ENCODE peak calls at places on chromosome 17, in nine cellular contexts. A is activated CD4-positive, alpha-beta T cell treated with anti-CD3 and anti-CD28 coated beads, Interleukin-2, amount 10 ng/mL, durations not matched to agents 7 days and 5 days; G is Right ventricle myocardium superior; W is testis; U is hippocampal formation; P is foreskin fibroblast; J is naive thymus-derived CD8-positive, alpha-beta T cell; M is naive B cell; D is pulmonary artery endothelial cell. S is an unnamed sample.

GRCh38 chr17:55622547-55622946 is 100.1 kb downstream of the TMEM100 start:
- DNase-seq in A (no peak), W (no peak), M (no peak), U (no peak), G (no peak), J (no peak), D (no peak), P (no peak), S (no peak)

GRCh38 chr17:19354123-19354522 is 8.4 kb downstream of the B9D1 start:
- DNase-seq in D (no peak), M (no peak), P (peak), W (no peak), J (no peak), U (no peak), A (no peak), G (no peak), S (no peak)

GRCh38 chr17:77748436-77748835 is 210.1 kb upstream of the TNRC6C start:
- DNase-seq in M (no peak), P (no peak), W (no peak), G (no peak), D (no peak), A (no peak), U (no peak), J (no peak), S (no peak)

GRCh38 chr17:32491371-32492280 is 4.8 kb downstream of the CDK5R1 start:
- DNase-seq in P (no peak), A (no peak), J (no peak), U (no peak), M (no peak), G (no peak), W (no peak), D (no peak), S (no peak)

GRCh38 chr17:78202666-78203065 is 11.4 kb upstream of the BIRC5 start:
- DNase-seq in J (no peak), G (no peak), U (no peak), M (no peak), W (no peak), A (no peak), D (no peak), P (no peak), S (no peak)

GRCh38 chr17:68961204-68961893 is 6.2 kb upstream of the ABCA8 start:
- DNase-seq in M (no peak), D (no peak), G (peak), J (no peak), P (peak), W (no peak), U (no peak), A (no peak), S (peak)

GRCh38 chr17:61405047-61405685 is 5.5 kb downstream of the TBX2 start:
- DNase-seq in J (no peak), W (no peak), U (no peak), G (peak), A (no peak), D (no peak), M (no peak), P (no peak), S (no peak)

GRCh38 chr17:34371405-34371804 is 8.4 kb upstream of the CCL1 start:
- DNase-seq in P (no peak), D (no peak), G (no peak), W (no peak), J (no peak), U (no peak), A (no peak), M (no peak), S (no peak)

GRCh38 chr17:4409659-4410058 is 24.1 kb upstream of the SPNS3 start:
- DNase-seq in G (no peak), W (no peak), U (no peak), A (no peak), P (peak), J (no peak), D (no peak), M (no peak), S (no peak)

GRCh38 chr17:21245703-21246102 is 7.5 kb downstream of the NATD1 start:
- DNase-seq in U (no peak), M (no peak), G (peak), W (no peak), A (no peak), D (no peak), P (no peak), J (no peak), S (no peak)

GRCh38 chr17:79747508-79748295 is 17.0 kb downstream of the ENPP7 start:
- DNase-seq in M (no peak), A (no peak), D (no peak), W (peak), G (no peak), U (no peak), J (no peak), P (no peak), S (no peak)

GRCh38 chr17:78019367-78019975 is 61.0 kb downstream of the TNRC6C start:
- DNase-seq in W (no peak), P (peak), U (no peak), J (no peak), M (no peak), G (no peak), A (no peak), D (no peak), S (peak)

GRCh38 chr17:16100737-16101400 is 101.2 kb downstream of the TTC19 start:
- DNase-seq in U (no peak), G (no peak), M (no peak), D (no peak), J (no peak), W (no peak), A (no peak), P (no peak), S (no peak)

GRCh38 chr17:58302171-58302918 is 21.6 kb upstream of the MPO start:
- DNase-seq in U (no peak), D (no peak), M (no peak), G (peak), J (no peak), P (no peak), A (no peak), W (no peak), S (no peak)

GRCh38 chr17:49132699-49133364 is at the start of gene B4GALNT2:
- DNase-seq in D (no peak), P (no peak), M (peak), U (no peak), G (no peak), J (no peak), W (peak), A (peak), S (no peak)

GRCh38 chr17:81877569-81877968 is 6.4 kb upstream of the ARHGDIA start:
- DNase-seq in P (no peak), W (no peak), J (no peak), G (no peak), U (no peak), A (no peak), M (no peak), D (no peak), S (no peak)

GRCh38 chr17:82083533-82084359 is 14.3 kb downstream of the FASN start:
- DNase-seq in W (no peak), G (no peak), P (no peak), J (no peak), A (no peak), M (no peak), U (no peak), D (no peak), S (no peak)

GRCh38 chr17:50318551-50319310 is 27.2 kb upstream of the XYLT2 start:
- DNase-seq in A (no peak), U (no peak), J (no peak), P (no peak), W (no peak), M (no peak), D (no peak), G (no peak), S (no peak)

GRCh38 chr17:79023886-79024771 is at the start of gene C1QTNF1:
- DNase-seq in G (peak), A (peak), J (peak), P (no peak), M (peak), W (peak), D (no peak), U (no peak), S (no peak)

GRCh38 chr17:35612924-35613521 is 25.9 kb downstream of the AP2B1 start:
- DNase-seq in M (peak), P (peak), J (peak), A (peak), U (no peak), D (no peak), W (peak), G (peak), S (peak)

GRCh38 chr17:45675012-45675411 is 109.1 kb upstream of the CRHR1 start:
- DNase-seq in P (no peak), W (no peak), D (no peak), M (no peak), U (no peak), J (no peak), G (no peak), A (no peak), S (no peak)

GRCh38 chr17:77560417-77560816 is 398.1 kb upstream of the TNRC6C start:
- DNase-seq in W (no peak), M (no peak), D (no peak), P (no peak), U (no peak), J (no peak), G (no peak), A (no peak), S (no peak)

GRCh38 chr17:63082952-63083351 is 116.9 kb downstream of the TANC2 start:
- DNase-seq in U (no peak), D (no peak), G (no peak), W (no peak), A (no peak), P (peak), M (no peak), J (no peak), S (no peak)

GRCh38 chr17:19487009-19487600 is 46.5 kb upstream of the SLC47A1 start:
- DNase-seq in M (no peak), W (peak), U (no peak), P (no peak), A (no peak), D (no peak), G (no peak), J (no peak), S (no peak)

GRCh38 chr17:49994085-49995054 is 654 bp downstream of the DLX3 start:
- DNase-seq in U (no peak), M (no peak), W (no peak), A (no peak), D (no peak), J (no peak), G (no peak), P (no peak), S (peak)

GRCh38 chr17:55458977-55459376 is 37.3 kb upstream of the MMD start:
- DNase-seq in M (no peak), P (peak), W (no peak), A (no peak), D (no peak), G (no peak), U (no peak), J (no peak), S (no peak)

GRCh38 chr17:55056530-55056929 is 88.0 kb downstream of the STXBP4 start:
- DNase-seq in M (no peak), J (no peak), P (no peak), D (no peak), U (no peak), G (no peak), A (no peak), W (no peak), S (peak)

GRCh38 chr17:68777243-68777855 is 176.2 kb upstream of the FAM20A start:
- DNase-seq in G (peak), D (no peak), M (peak), U (peak), P (peak), J (no peak), A (peak), W (peak), S (peak)

GRCh38 chr17:77230436-77230830 is 89.7 kb downstream of the SEC14L1 start:
- DNase-seq in M (no peak), W (no peak), J (no peak), G (no peak), P (no peak), U (no peak), D (no peak), A (no peak), S (no peak)

GRCh38 chr17:72250206-72250605 is 129.4 kb downstream of the SOX9 start:
- DNase-seq in A (no peak), P (no peak), U (no peak), D (no peak), J (no peak), M (no peak), G (no peak), W (no peak), S (no peak)

GRCh38 chr17:15341385-15341849 is at the start of gene TEKT3:
- DNase-seq in G (peak), D (peak), P (peak), W (peak), J (no peak), U (peak), A (no peak), M (no peak), S (peak)

GRCh38 chr17:1077536-1078061 is 80.7 kb downstream of the TIMM22 start:
- DNase-seq in P (no peak), M (no peak), U (no peak), G (no peak), W (no peak), J (no peak), D (no peak), A (no peak), S (no peak)

GRCh38 chr17:76943781-76944213 is 75.6 kb downstream of the MGAT5B start:
- DNase-seq in U (no peak), D (no peak), A (no peak), P (no peak), G (no peak), M (no peak), W (no peak), J (no peak), S (peak)

GRCh38 chr17:62062313-62062712 is 2.8 kb downstream of the MED13 start:
- DNase-seq in P (no peak), W (no peak), M (no peak), U (no peak), G (no peak), D (no peak), J (no peak), A (no peak), S (no peak)

GRCh38 chr17:75067856-75068255 is 19.9 kb upstream of the SLC16A5 start:
- DNase-seq in A (peak), M (no peak), W (no peak), D (no peak), G (no peak), J (no peak), U (no peak), P (no peak), S (no peak)

GRCh38 chr17:82043507-82043906 is 6.0 kb upstream of the DCXR start:
- DNase-seq in A (no peak), J (no peak), G (no peak), W (no peak), U (no peak), M (no peak), D (no peak), P (no peak), S (no peak)

S was measured in cerebellar cortex.